ENCODE peak calls at places on chromosomes 7 and 10, in four cellular contexts. One of them, this sample, is unnamed. For H3K36me3, the result is how much of the 10 kb centered on the place peaks cover.

GRCh38 chr10:128990986-128991385 is 476.1 kb upstream of the MGMT start:
- DNase-seq in neural progenitor cell: no peak
- DNase-seq in PC-3: no peak
- DNase-seq in SK-N-SH: no peak
- DNase-seq in this sample: no peak

GRCh38 chr7:117827861-117828260 is 45.4 kb downstream of the CTTNBP2 start:
- DNase-seq in neural progenitor cell: no peak
- DNase-seq in PC-3: peak
- DNase-seq in SK-N-SH: no peak
- DNase-seq in this sample: peak

GRCh38 chr7:78223598-78223997 is 425.0 kb downstream of the PHTF2 start:
- DNase-seq in neural progenitor cell: no peak
- DNase-seq in PC-3: no peak
- DNase-seq in SK-N-SH: no peak
- DNase-seq in this sample: no peak

GRCh38 chr10:99604862-99605261 is 15.4 kb downstream of the SLC25A28 start:
- DNase-seq in neural progenitor cell: no peak
- DNase-seq in PC-3: no peak
- DNase-seq in SK-N-SH: no peak
- DNase-seq in this sample: no peak

GRCh38 chr10:122123186-122123585 is 134.2 kb downstream of the TACC2 start:
- DNase-seq in neural progenitor cell: no peak
- DNase-seq in PC-3: no peak
- DNase-seq in SK-N-SH: no peak
- DNase-seq in this sample: no peak

GRCh38 chr7:21844742-21845141 is 101.0 kb downstream of the CDCA7L start:
- DNase-seq in neural progenitor cell: no peak
- DNase-seq in PC-3: no peak
- DNase-seq in SK-N-SH: no peak
- DNase-seq in this sample: no peak

GRCh38 chr7:100476903-100477870 is 1.8 kb downstream of the TSC22D4 start:
- DNase-seq in neural progenitor cell: no peak
- DNase-seq in PC-3: no peak
- DNase-seq in SK-N-SH: peak
- DNase-seq in this sample: no peak

GRCh38 chr7:30932562-30932961 is 20.9 kb downstream of the AQP1 start:
- DNase-seq in neural progenitor cell: no peak
- DNase-seq in PC-3: no peak
- DNase-seq in SK-N-SH: peak
- DNase-seq in this sample: no peak

GRCh38 chr7:29457565-29457971 is 106.1 kb upstream of the PRR15 start:
- DNase-seq in neural progenitor cell: peak
- DNase-seq in PC-3: no peak
- DNase-seq in SK-N-SH: no peak
- DNase-seq in this sample: peak

GRCh38 chr7:103048833-103049232 is 25.8 kb downstream of the FBXL13 start:
- DNase-seq in neural progenitor cell: peak
- DNase-seq in PC-3: peak
- DNase-seq in SK-N-SH: no peak
- DNase-seq in this sample: peak

GRCh38 chr10:22341190-22341935 is 3.9 kb upstream of the SPAG6 start:
- DNase-seq in neural progenitor cell: no peak
- DNase-seq in PC-3: no peak
- DNase-seq in SK-N-SH: peak
- DNase-seq in this sample: peak

GRCh38 chr7:151905766-151906165 is 28.9 kb upstream of the PRKAG2 start:
- DNase-seq in neural progenitor cell: no peak
- DNase-seq in PC-3: no peak
- DNase-seq in SK-N-SH: no peak
- DNase-seq in this sample: no peak

GRCh38 chr10:58645762-58646161 is 133.1 kb downstream of the BICC1 start:
- DNase-seq in neural progenitor cell: no peak
- DNase-seq in PC-3: peak
- DNase-seq in SK-N-SH: no peak
- DNase-seq in this sample: no peak
- H3K9ac ChIP-seq in neural progenitor cell: no peak
- H3K9ac ChIP-seq in PC-3: no peak
- H3K9ac ChIP-seq in SK-N-SH: no peak
- H3K9ac ChIP-seq in this sample: no peak

DNA sequence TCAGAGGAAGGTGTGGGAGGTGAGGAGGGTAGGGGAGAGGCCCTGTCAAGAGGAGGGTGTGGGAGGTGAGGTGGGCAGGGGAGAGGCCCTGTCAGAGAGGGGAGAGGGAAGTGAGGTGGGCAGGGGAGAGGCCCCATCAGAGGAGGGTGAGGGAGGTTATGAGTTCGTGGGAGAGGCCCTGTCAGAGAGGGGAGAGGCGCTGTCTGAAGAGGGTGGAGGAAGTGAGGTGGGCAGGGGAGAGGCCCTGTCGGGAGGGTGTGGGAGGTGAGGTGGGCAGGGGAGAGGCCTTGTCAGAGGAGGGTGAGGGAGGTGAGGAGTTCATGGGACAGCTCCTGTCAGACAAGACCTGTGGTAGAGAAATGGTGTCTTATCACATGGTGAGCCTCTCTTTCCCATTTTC is 74.4 kb downstream of the INPP5A start:
- DNase-seq in neural progenitor cell: no peak
- DNase-seq in PC-3: no peak
- DNase-seq in SK-N-SH: peak
- DNase-seq in this sample: no peak
- H3K27ac ChIP-seq in neural progenitor cell: no peak
- H3K27ac ChIP-seq in PC-3: no peak
- H3K27ac ChIP-seq in SK-N-SH: no peak
- H3K27ac ChIP-seq in this sample: no peak

GRCh38 chr10:8072211-8072610 is 17.7 kb downstream of the GATA3 start:
- DNase-seq in neural progenitor cell: no peak
- DNase-seq in PC-3: no peak
- DNase-seq in SK-N-SH: peak
- DNase-seq in this sample: no peak

GRCh38 chr10:8073696-8074416 is 19.4 kb downstream of the GATA3 start:
- DNase-seq in neural progenitor cell: no peak
- DNase-seq in PC-3: no peak
- DNase-seq in SK-N-SH: peak
- DNase-seq in this sample: peak

GRCh38 chr10:8076948-8077347 is 22.5 kb downstream of the GATA3 start:
- DNase-seq in neural progenitor cell: no peak
- DNase-seq in PC-3: no peak
- DNase-seq in SK-N-SH: no peak
- DNase-seq in this sample: no peak

GRCh38 chr10:8075282-8076260 is 21.1 kb downstream of the GATA3 start:
- DNase-seq in neural progenitor cell: peak
- DNase-seq in PC-3: no peak
- DNase-seq in SK-N-SH: no peak
- DNase-seq in this sample: no peak

GRCh38 chr10:8074881-8075280 is 20.4 kb downstream of the GATA3 start:
- DNase-seq in neural progenitor cell: no peak
- DNase-seq in PC-3: no peak
- DNase-seq in SK-N-SH: no peak
- DNase-seq in this sample: no peak
- H3K36me3 ChIP-seq in neural progenitor cell: under half
- H3K36me3 ChIP-seq in PC-3: under half
- H3K36me3 ChIP-seq in SK-N-SH: half or more
- H3K36me3 ChIP-seq in this sample: under half

GRCh38 chr10:35770817-35771355 is 128.8 kb upstream of the FZD8 start:
- DNase-seq in neural progenitor cell: no peak
- DNase-seq in PC-3: no peak
- DNase-seq in SK-N-SH: no peak
- DNase-seq in this sample: no peak
- H3K9ac ChIP-seq in neural progenitor cell: no peak
- H3K9ac ChIP-seq in PC-3: no peak
- H3K9ac ChIP-seq in SK-N-SH: no peak
- H3K9ac ChIP-seq in this sample: no peak

DNA sequence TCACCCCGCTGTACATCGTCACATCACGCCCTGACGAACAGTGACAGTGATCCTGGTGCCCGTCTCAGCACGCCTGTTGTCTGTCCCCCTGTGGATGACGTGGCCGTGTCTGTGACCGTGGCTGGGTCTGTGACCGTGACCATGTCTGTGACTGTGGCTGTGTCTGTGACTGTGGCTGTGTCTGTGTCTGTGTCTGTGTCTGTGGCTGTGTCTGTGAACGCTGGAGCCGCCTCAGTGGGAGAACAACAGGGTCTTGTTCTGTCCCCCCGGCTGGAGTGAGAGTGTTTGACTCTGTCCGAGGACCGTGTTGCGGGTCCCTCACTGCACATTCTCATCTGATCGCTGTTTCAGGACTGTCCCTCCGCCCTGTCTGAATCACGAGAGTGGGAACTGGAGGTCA is 202.2 kb downstream of the TCERG1L start:
- DNase-seq in neural progenitor cell: no peak
- DNase-seq in PC-3: no peak
- DNase-seq in SK-N-SH: no peak
- DNase-seq in this sample: no peak
- H3K27ac ChIP-seq in neural progenitor cell: no peak
- H3K27ac ChIP-seq in PC-3: no peak
- H3K27ac ChIP-seq in SK-N-SH: no peak
- H3K27ac ChIP-seq in this sample: no peak

This sample was measured in astrocyte.